ENCODE peak calls at places on chromosomes 7 and 10, in eight cellular contexts. P is endothelial cell, R is A549, G is fibroblast of lung, A is NCI-H187, K is COR-L47, Y is HTR-8/SVneo, J is T-helper 9 cell. C is an unnamed sample.

GRCh38 chr10:23820789-23821188 is 381.9 kb downstream of the OTUD1 start:
- DNase-seq in P (no peak), R (no peak), G (no peak), A (no peak), K (no peak), Y (no peak), J (no peak), C (no peak)

GRCh38 chr7:22193361-22194016 is 163.5 kb downstream of the RAPGEF5 start:
- DNase-seq in P (peak), R (no peak), G (peak), A (no peak), K (no peak), Y (no peak), J (no peak), C (no peak)

GRCh38 chr7:130145424-130146106 is 59.6 kb downstream of the TMEM209 start:
- DNase-seq in P (no peak), R (no peak), G (peak), A (no peak), K (no peak), Y (no peak), J (no peak), C (no peak)

GRCh38 chr7:21507627-21508343 is 35.1 kb upstream of the DNAH11 start:
- DNase-seq in P (peak), R (peak), G (peak), A (no peak), K (peak), Y (peak), J (peak), C (no peak)

GRCh38 chr10:43695730-43696129 is 47.0 kb upstream of the ZNF32 start:
- DNase-seq in P (no peak), R (no peak), G (no peak), A (no peak), K (no peak), Y (no peak), J (no peak), C (no peak)

GRCh38 chr7:144050093-144050492 is 1.3 kb downstream of the OR2A5 start:
- DNase-seq in P (no peak), R (no peak), G (no peak), A (no peak), K (no peak), Y (no peak), J (no peak), C (peak)

GRCh38 chr10:271722-272121 is 136.5 kb downstream of the ZMYND11 start:
- DNase-seq in P (no peak), R (no peak), G (no peak), A (no peak), K (no peak), Y (no peak), J (no peak), C (no peak)

GRCh38 chr7:103636153-103636552 is 190.1 kb upstream of the SLC26A5 start:
- DNase-seq in P (no peak), R (no peak), G (peak), A (no peak), K (no peak), Y (no peak), J (no peak), C (no peak)

GRCh38 chr7:77855371-77856083 is 57.0 kb downstream of the PHTF2 start:
- DNase-seq in P (no peak), R (no peak), G (peak), A (no peak), K (no peak), Y (no peak), J (no peak), C (peak)

GRCh38 chr10:50431791-50432190 is 180.5 kb upstream of the ASAH2 start:
- DNase-seq in P (no peak), R (no peak), G (peak), A (no peak), K (no peak), Y (no peak), J (no peak), C (peak)

GRCh38 chr7:151930695-151931094 is 25.6 kb upstream of the GALNTL5 start:
- DNase-seq in P (no peak), R (no peak), G (no peak), A (no peak), K (no peak), Y (no peak), J (no peak), C (no peak)

GRCh38 chr7:2803342-2803692 is 40.8 kb downstream of the GNA12 start:
- DNase-seq in P (no peak), R (no peak), G (no peak), A (no peak), K (no peak), Y (no peak), J (no peak), C (no peak)

GRCh38 chr10:97048649-97049427 is 136.9 kb downstream of the SLIT1 start:
- DNase-seq in P (no peak), R (no peak), G (no peak), A (no peak), K (no peak), Y (no peak), J (no peak), C (no peak)

GRCh38 chr10:72913287-72913686 is 19.7 kb downstream of the OIT3 start:
- DNase-seq in P (no peak), R (peak), G (no peak), A (no peak), K (no peak), Y (no peak), J (no peak), C (no peak)